ENCODE peak calls at places on chromosomes 6 and 20, in four cellular contexts. F, K, H and V are unnamed samples.
A peak's percentile ranks its signal among the peaks of the same experiment; 100 is the strongest.

GRCh38 chr6:63636516-63636968 is 940 bp downstream of the PHF3 start:
- DNase-seq in F (peak; percentile 26), K (peak; percentile 46), H (no peak), V (peak; percentile 45)

GRCh38 chr20:60422848-60423247 is 464.6 kb downstream of the CDH26 start:
- DNase-seq in F (no peak), H (no peak), K (no peak), V (no peak)

GRCh38 chr20:61435184-61435822 is 183.2 kb downstream of the CDH4 start:
- DNase-seq in F (no peak), H (no peak), K (no peak), V (no peak)

GRCh38 chr20:17799575-17799974 is 99.8 kb downstream of the BANF2 start:
- DNase-seq in K (no peak), F (no peak), H (no peak), V (no peak)

GRCh38 chr6:1110164-1110563 is 201.7 kb upstream of the FOXQ1 start:
- DNase-seq in H (peak; percentile 3), F (no peak), K (no peak), V (no peak)

GRCh38 chr6:67285770-67286495 is 1349.1 kb upstream of the ADGRB3 start:
- DNase-seq in F (no peak), K (no peak), H (no peak), V (no peak)

GRCh38 chr6:127933137-127933536 is 32.3 kb upstream of the THEMIS start:
- DNase-seq in K (no peak), F (no peak), H (no peak), V (no peak)

GRCh38 chr6:141321486-141322347 is 811.0 kb upstream of the GJE1 start:
- DNase-seq in H (no peak), F (no peak), K (peak; percentile 37), V (no peak)

GRCh38 chr6:169186496-169187169 is 67.0 kb downstream of the THBS2 start:
- DNase-seq in H (no peak), F (no peak), K (no peak), V (no peak)

GRCh38 chr6:63193324-63193723 is 17.9 kb upstream of the FKBP1C start:
- DNase-seq in K (no peak), F (no peak), H (no peak), V (no peak)

GRCh38 chr6:46376562-46376969 is 114.7 kb downstream of the RCAN2 start:
- DNase-seq in F (no peak), K (no peak), H (no peak), V (no peak)

GRCh38 chr20:9485614-9486325 is 28.6 kb upstream of the LAMP5 start:
- DNase-seq in F (no peak), H (no peak), K (no peak), V (no peak)

GRCh38 chr6:35318200-35318844 is 20.7 kb downstream of the DEF6 start:
- DNase-seq in F (peak; percentile 90), H (peak; percentile 100), K (peak; percentile 88), V (peak; percentile 96)

GRCh38 chr6:90028080-90028778 is 134.0 kb downstream of the GJA10 start:
- DNase-seq in H (no peak), F (no peak), K (no peak), V (no peak)

GRCh38 chr6:13304101-13304500 is 24.2 kb downstream of the TBC1D7 start:
- DNase-seq in K (no peak), H (peak; percentile 22), F (no peak), V (no peak)
- H3K18ac ChIP-seq in K (no peak overlapping the region), H (no peak overlapping the region), F (no peak overlapping the region), V (no peak overlapping the region)

GRCh38 chr6:31272431-31272830 is 539 bp upstream of the HLA-C start:
- DNase-seq in H (no peak), F (no peak), K (no peak), V (no peak)
- H4K8ac ChIP-seq in H (no peak overlapping the region), F (no peak overlapping the region), K (peak overlapping the region; percentile 57), V (no peak overlapping the region)

DNA sequence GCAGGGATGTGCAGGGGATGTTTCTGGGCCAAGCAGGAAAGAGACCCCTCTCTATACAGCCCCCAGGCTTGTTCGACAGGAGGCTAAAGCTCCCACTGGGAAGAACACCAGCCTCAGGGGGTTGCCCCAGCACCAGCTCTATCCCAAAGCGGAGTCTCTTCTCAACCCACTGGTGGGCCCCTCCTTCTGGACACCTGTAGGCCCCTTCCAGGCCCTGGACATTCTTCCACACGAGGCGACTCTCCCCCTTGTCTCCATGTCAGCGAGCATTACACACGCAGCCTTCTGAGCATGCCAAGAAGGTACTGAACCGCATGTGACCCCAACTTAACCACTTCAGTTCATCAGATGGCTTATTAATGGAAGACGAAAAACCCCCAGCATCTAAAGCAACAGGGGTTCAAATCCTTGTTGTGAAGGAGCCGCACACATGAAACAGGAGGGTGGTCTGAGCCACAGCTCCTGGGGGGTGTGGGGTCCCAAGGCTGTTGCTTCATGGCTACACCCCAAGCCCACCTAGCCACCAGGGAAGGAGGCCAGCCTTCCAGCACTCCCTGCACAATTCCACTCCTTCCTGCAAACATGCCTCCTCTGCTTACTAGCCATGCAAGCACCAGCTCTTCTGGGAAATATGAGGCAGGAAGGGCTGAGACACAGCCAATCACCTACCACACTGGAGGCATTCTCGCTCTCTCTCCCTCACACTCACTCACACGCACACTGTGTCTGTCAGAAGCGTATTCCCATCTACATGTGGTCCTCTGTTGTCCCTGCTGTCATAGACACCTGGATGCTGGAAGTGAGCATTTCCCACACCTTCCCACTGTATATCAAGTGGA is 104.6 kb downstream of the NOL4L start:
- DNase-seq in F (no peak), K (no peak), H (no peak), V (peak; percentile 26)
- H2AK5ac ChIP-seq in F (peak overlapping the region; percentile 20), K (no peak overlapping the region), H (peak overlapping the region; percentile 18), V (no peak overlapping the region)

GRCh38 chr6:29964553-29964903 is 22.2 kb downstream of the HLA-A start:
- DNase-seq in F (no peak), H (no peak), K (no peak), V (no peak)
- H3K18ac ChIP-seq in F (no peak overlapping the region), H (no peak overlapping the region), K (no peak overlapping the region), V (no peak overlapping the region)

DNA sequence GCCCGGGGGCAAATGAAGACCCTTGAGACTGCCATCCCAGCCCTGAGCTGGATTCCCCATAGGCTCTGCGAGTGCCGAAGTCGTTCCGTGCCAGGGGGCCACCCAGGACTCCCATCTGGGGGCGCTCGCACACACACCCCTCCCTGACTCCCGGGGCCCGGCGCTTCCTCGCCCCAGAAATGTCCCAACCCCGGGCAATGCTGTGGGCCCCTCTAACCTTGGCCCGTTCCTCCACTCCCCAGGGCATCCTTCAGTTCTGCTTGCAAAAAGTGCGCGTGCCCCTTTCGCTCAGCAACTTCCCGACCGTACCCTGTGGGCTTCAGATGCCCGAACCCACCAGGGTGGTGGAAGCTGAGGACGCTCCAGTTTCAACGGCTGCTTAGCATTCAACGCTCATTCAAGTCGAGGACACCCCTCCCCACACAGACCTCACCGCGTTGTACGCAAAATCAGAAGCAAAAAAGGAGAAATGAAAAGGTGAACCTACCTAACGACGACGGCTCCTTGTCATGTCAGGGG is 25.4 kb downstream of the RIPOR2 start:
- DNase-seq in F (no peak), H (peak; percentile 73), K (no peak), V (peak; percentile 46)
- H4K8ac ChIP-seq in F (no peak overlapping the region), H (peak overlapping the region; percentile 58), K (no peak overlapping the region), V (no peak overlapping the region)

GRCh38 chr20:51313275-51313898 is 229.1 kb downstream of the NFATC2 start:
- DNase-seq in K (no peak), H (no peak), F (no peak), V (no peak)
- H2AK5ac ChIP-seq in K (peak overlapping the region; percentile 67), H (no peak overlapping the region), F (no peak overlapping the region), V (no peak overlapping the region)

DNA sequence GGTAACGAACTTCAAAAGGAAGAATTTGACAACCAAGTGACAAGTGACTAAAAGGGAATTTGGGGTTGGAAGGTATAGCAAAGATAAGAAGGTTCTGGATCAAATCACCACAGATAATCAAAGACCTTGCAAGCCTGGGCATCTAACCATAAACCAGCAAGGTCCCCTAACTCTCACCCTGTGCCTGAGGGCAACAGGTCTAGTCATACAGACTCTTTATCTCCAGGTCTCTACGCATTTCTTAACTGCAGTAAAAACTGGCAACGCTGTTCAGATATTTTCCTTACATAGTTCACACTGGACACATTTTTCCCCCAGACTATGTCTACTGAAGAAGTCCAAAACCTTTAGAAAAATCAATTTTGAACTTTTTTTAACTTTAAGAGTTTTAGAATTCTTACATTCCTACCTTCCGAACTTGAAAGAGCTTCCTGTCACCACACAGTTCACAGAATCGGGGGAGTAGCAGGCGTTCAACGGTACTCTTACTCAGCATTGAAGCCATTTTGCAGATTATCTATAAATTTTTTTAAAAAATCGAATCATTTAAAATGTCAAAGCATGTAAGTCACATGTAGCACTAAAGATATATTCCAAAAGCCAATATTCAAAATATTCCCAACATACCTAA is 23.0 kb upstream of the ANKRD60 start:
- DNase-seq in F (no peak), K (peak; percentile 90), H (no peak), V (no peak)
- H3K18ac ChIP-seq in F (no peak overlapping the region), K (no peak overlapping the region), H (no peak overlapping the region), V (no peak overlapping the region)